ENCODE peak calls at places on chromosomes 1 and 21, in four cellular contexts. One of them, this sample, is unnamed.

GRCh38 chr1:155307247-155307740 is 1.4 kb upstream of the FDPS start:
- DNase-seq in IMR-90: peak
- DNase-seq in H1: no peak
- DNase-seq in H9: peak
- DNase-seq in this sample: peak

GRCh38 chr1:24935615-24936484 is 5.8 kb upstream of the RUNX3 start:
- DNase-seq in H1: no peak
- DNase-seq in H9: no peak
- DNase-seq in IMR-90: no peak
- DNase-seq in this sample: no peak

GRCh38 chr1:7732331-7732730 is 38.8 kb upstream of the VAMP3 start:
- DNase-seq in H1: no peak
- DNase-seq in IMR-90: no peak
- DNase-seq in H9: no peak
- DNase-seq in this sample: no peak

GRCh38 chr1:183270541-183271141 is 84.6 kb downstream of the LAMC2 start:
- DNase-seq in IMR-90: peak
- DNase-seq in H1: no peak
- DNase-seq in H9: no peak
- DNase-seq in this sample: no peak

GRCh38 chr1:230749150-230749549 is 2.0 kb downstream of the CAPN9 start:
- DNase-seq in H9: no peak
- DNase-seq in IMR-90: no peak
- DNase-seq in H1: no peak
- DNase-seq in this sample: no peak

GRCh38 chr1:2213576-2214505 is 14.3 kb upstream of the SKI start:
- DNase-seq in IMR-90: peak
- DNase-seq in H1: no peak
- DNase-seq in H9: no peak
- DNase-seq in this sample: peak

GRCh38 chr1:200795151-200795550 is 56.5 kb downstream of the CAMSAP2 start:
- DNase-seq in H1: no peak
- DNase-seq in H9: no peak
- DNase-seq in IMR-90: peak
- DNase-seq in this sample: no peak

GRCh38 chr1:9321480-9321849 is 28.8 kb downstream of the SPSB1 start:
- DNase-seq in H1: no peak
- DNase-seq in IMR-90: peak
- DNase-seq in H9: no peak
- DNase-seq in this sample: peak

GRCh38 chr1:177669161-177669560 is 300.7 kb downstream of the SEC16B start:
- DNase-seq in H1: no peak
- DNase-seq in IMR-90: no peak
- DNase-seq in H9: no peak
- DNase-seq in this sample: peak

GRCh38 chr1:3577300-3577699 is 34.0 kb downstream of the MEGF6 start:
- DNase-seq in H9: no peak
- DNase-seq in H1: no peak
- DNase-seq in IMR-90: peak
- DNase-seq in this sample: no peak

GRCh38 chr1:156496211-156496761 is 4.3 kb downstream of the MEF2D start:
- DNase-seq in H1: no peak
- DNase-seq in H9: no peak
- DNase-seq in IMR-90: peak
- DNase-seq in this sample: no peak

GRCh38 chr1:61753998-61754508 is 11.8 kb downstream of the PATJ start:
- DNase-seq in H9: no peak
- DNase-seq in IMR-90: no peak
- DNase-seq in H1: no peak
- DNase-seq in this sample: no peak
- H3K4me2 ChIP-seq in H9: no peak
- H3K4me2 ChIP-seq in IMR-90: no peak
- H3K4me2 ChIP-seq in H1: no peak
- H3K4me2 ChIP-seq in this sample: no peak

DNA sequence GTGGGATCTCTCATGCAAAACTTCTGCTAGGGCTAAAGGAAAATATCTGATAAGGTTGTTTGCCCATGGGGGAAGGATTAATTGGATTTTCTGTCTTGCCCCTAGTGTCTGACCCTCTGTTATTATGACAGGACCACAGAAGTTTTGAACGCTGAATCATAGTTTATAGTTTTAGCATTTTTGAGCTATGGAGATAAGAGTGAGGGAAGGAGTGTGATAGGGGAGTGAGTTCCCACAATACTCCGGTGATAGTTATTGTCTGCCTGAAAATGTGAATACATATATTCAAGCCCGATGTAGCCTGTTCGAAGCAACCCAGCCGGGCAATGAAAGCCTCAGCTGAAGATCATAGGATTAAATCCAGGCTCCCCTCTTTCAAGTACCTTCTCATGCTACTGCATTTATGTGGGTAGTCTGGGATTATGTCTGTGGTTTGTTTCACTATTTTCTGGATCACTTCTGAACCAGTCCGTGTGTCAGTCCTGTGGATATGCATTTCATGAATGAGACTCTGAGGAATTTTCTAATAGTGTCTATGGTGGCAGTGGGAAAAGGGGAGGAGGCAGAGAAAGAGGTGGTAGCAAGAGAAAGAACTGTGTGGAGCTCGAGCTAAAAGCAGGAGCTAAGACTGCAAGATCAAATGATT is 258.7 kb downstream of the DISC1 start:
- DNase-seq in H1: no peak
- DNase-seq in H9: no peak
- DNase-seq in IMR-90: peak
- DNase-seq in this sample: no peak
- H3K27ac ChIP-seq in H1: no peak
- H3K27ac ChIP-seq in H9: no peak
- H3K27ac ChIP-seq in IMR-90: no peak
- H3K27ac ChIP-seq in this sample: no peak

GRCh38 chr1:62159940-62160348 is 34.7 kb upstream of the L1TD1 start:
- DNase-seq in IMR-90: no peak
- DNase-seq in H1: no peak
- DNase-seq in H9: no peak
- DNase-seq in this sample: no peak
- H3K56ac ChIP-seq in IMR-90: no peak
- H3K56ac ChIP-seq in H1: no peak
- H3K56ac ChIP-seq in H9: no peak
- H3K56ac ChIP-seq in this sample: no peak

GRCh38 chr21:42258885-42259407 is 40.0 kb downstream of the ABCG1 start:
- DNase-seq in IMR-90: no peak
- DNase-seq in H9: no peak
- DNase-seq in H1: no peak
- DNase-seq in this sample: no peak
- H3K4me2 ChIP-seq in IMR-90: no peak
- H3K4me2 ChIP-seq in H9: no peak
- H3K4me2 ChIP-seq in H1: no peak
- H3K4me2 ChIP-seq in this sample: no peak

GRCh38 chr1:172468296-172468695 is 24.4 kb upstream of the PIGC start:
- DNase-seq in H1: no peak
- DNase-seq in H9: no peak
- DNase-seq in IMR-90: no peak
- DNase-seq in this sample: no peak
- H3K27ac ChIP-seq in H1: no peak
- H3K27ac ChIP-seq in H9: no peak
- H3K27ac ChIP-seq in IMR-90: no peak
- H3K27ac ChIP-seq in this sample: no peak